ENCODE peak calls at places on chromosome 11, in seven cellular contexts. One of them, this sample, is unnamed.

GRCh38 chr11:85725510-85726258 is 39.7 kb upstream of the CCDC89 start:
- DNase-seq in stimulated activated CD8-positive, alpha-beta memory T cell treated with anti-CD3 and anti-CD28 coated beads, Interleukin-15, amount 100 ng/mL, for 1 hour: no peak
- DNase-seq in stimulated activated naive CD8-positive, alpha-beta T cell treated with anti-CD3 and anti-CD28 coated beads, Interleukin-15, Interleukin-2, amounts not matched to agents 100 U/mL and 50 U/mL, for 24 hours: no peak
- DNase-seq in NCI-H1417: no peak
- DNase-seq in non-pigmented ciliary epithelial cell: peak
- DNase-seq in GF-D8: no peak
- DNase-seq in retina: no peak
- DNase-seq in this sample: no peak

GRCh38 chr11:43547900-43548381 is 132.6 kb upstream of the HSD17B12 start:
- DNase-seq in stimulated activated CD8-positive, alpha-beta memory T cell treated with anti-CD3 and anti-CD28 coated beads, Interleukin-15, amount 100 ng/mL, for 1 hour: no peak
- DNase-seq in non-pigmented ciliary epithelial cell: no peak
- DNase-seq in retina: peak
- DNase-seq in stimulated activated naive CD8-positive, alpha-beta T cell treated with anti-CD3 and anti-CD28 coated beads, Interleukin-15, Interleukin-2, amounts not matched to agents 100 U/mL and 50 U/mL, for 24 hours: no peak
- DNase-seq in NCI-H1417: peak
- DNase-seq in GF-D8: no peak
- DNase-seq in this sample: no peak

GRCh38 chr11:36075053-36075452 is 131.2 kb downstream of the LDLRAD3 start:
- DNase-seq in retina: no peak
- DNase-seq in NCI-H1417: no peak
- DNase-seq in GF-D8: no peak
- DNase-seq in stimulated activated naive CD8-positive, alpha-beta T cell treated with anti-CD3 and anti-CD28 coated beads, Interleukin-15, Interleukin-2, amounts not matched to agents 100 U/mL and 50 U/mL, for 24 hours: no peak
- DNase-seq in stimulated activated CD8-positive, alpha-beta memory T cell treated with anti-CD3 and anti-CD28 coated beads, Interleukin-15, amount 100 ng/mL, for 1 hour: no peak
- DNase-seq in non-pigmented ciliary epithelial cell: peak
- DNase-seq in this sample: no peak

GRCh38 chr11:31295308-31295707 is 74.2 kb downstream of the DCDC1 start:
- DNase-seq in NCI-H1417: no peak
- DNase-seq in stimulated activated CD8-positive, alpha-beta memory T cell treated with anti-CD3 and anti-CD28 coated beads, Interleukin-15, amount 100 ng/mL, for 1 hour: no peak
- DNase-seq in non-pigmented ciliary epithelial cell: no peak
- DNase-seq in GF-D8: no peak
- DNase-seq in stimulated activated naive CD8-positive, alpha-beta T cell treated with anti-CD3 and anti-CD28 coated beads, Interleukin-15, Interleukin-2, amounts not matched to agents 100 U/mL and 50 U/mL, for 24 hours: no peak
- DNase-seq in retina: no peak
- DNase-seq in this sample: no peak

GRCh38 chr11:118939948-118940598 is 14.3 kb upstream of the BCL9L start:
- DNase-seq in stimulated activated CD8-positive, alpha-beta memory T cell treated with anti-CD3 and anti-CD28 coated beads, Interleukin-15, amount 100 ng/mL, for 1 hour: no peak
- DNase-seq in NCI-H1417: no peak
- DNase-seq in retina: peak
- DNase-seq in GF-D8: peak
- DNase-seq in non-pigmented ciliary epithelial cell: no peak
- DNase-seq in stimulated activated naive CD8-positive, alpha-beta T cell treated with anti-CD3 and anti-CD28 coated beads, Interleukin-15, Interleukin-2, amounts not matched to agents 100 U/mL and 50 U/mL, for 24 hours: peak
- DNase-seq in this sample: peak

GRCh38 chr11:12271826-12272366 is 105.5 kb upstream of the PARVA start:
- DNase-seq in GF-D8: no peak
- DNase-seq in stimulated activated naive CD8-positive, alpha-beta T cell treated with anti-CD3 and anti-CD28 coated beads, Interleukin-15, Interleukin-2, amounts not matched to agents 100 U/mL and 50 U/mL, for 24 hours: no peak
- DNase-seq in NCI-H1417: no peak
- DNase-seq in retina: no peak
- DNase-seq in stimulated activated CD8-positive, alpha-beta memory T cell treated with anti-CD3 and anti-CD28 coated beads, Interleukin-15, amount 100 ng/mL, for 1 hour: no peak
- DNase-seq in non-pigmented ciliary epithelial cell: no peak
- DNase-seq in this sample: no peak

GRCh38 chr11:26578998-26579635 is 7.1 kb upstream of the MUC15 start:
- DNase-seq in retina: no peak
- DNase-seq in non-pigmented ciliary epithelial cell: no peak
- DNase-seq in NCI-H1417: no peak
- DNase-seq in stimulated activated naive CD8-positive, alpha-beta T cell treated with anti-CD3 and anti-CD28 coated beads, Interleukin-15, Interleukin-2, amounts not matched to agents 100 U/mL and 50 U/mL, for 24 hours: no peak
- DNase-seq in GF-D8: no peak
- DNase-seq in stimulated activated CD8-positive, alpha-beta memory T cell treated with anti-CD3 and anti-CD28 coated beads, Interleukin-15, amount 100 ng/mL, for 1 hour: no peak
- DNase-seq in this sample: no peak

GRCh38 chr11:131889760-131890620 is 519.6 kb downstream of the NTM start:
- DNase-seq in retina: peak
- DNase-seq in NCI-H1417: peak
- DNase-seq in stimulated activated naive CD8-positive, alpha-beta T cell treated with anti-CD3 and anti-CD28 coated beads, Interleukin-15, Interleukin-2, amounts not matched to agents 100 U/mL and 50 U/mL, for 24 hours: no peak
- DNase-seq in non-pigmented ciliary epithelial cell: no peak
- DNase-seq in GF-D8: no peak
- DNase-seq in stimulated activated CD8-positive, alpha-beta memory T cell treated with anti-CD3 and anti-CD28 coated beads, Interleukin-15, amount 100 ng/mL, for 1 hour: no peak
- DNase-seq in this sample: no peak

GRCh38 chr11:95544095-95544795 is 245.3 kb downstream of the FAM76B start:
- DNase-seq in non-pigmented ciliary epithelial cell: no peak
- DNase-seq in NCI-H1417: no peak
- DNase-seq in stimulated activated naive CD8-positive, alpha-beta T cell treated with anti-CD3 and anti-CD28 coated beads, Interleukin-15, Interleukin-2, amounts not matched to agents 100 U/mL and 50 U/mL, for 24 hours: no peak
- DNase-seq in GF-D8: no peak
- DNase-seq in stimulated activated CD8-positive, alpha-beta memory T cell treated with anti-CD3 and anti-CD28 coated beads, Interleukin-15, amount 100 ng/mL, for 1 hour: no peak
- DNase-seq in retina: no peak
- DNase-seq in this sample: no peak

GRCh38 chr11:64606796-64607380 is 15.9 kb downstream of the SLC22A12 start:
- DNase-seq in stimulated activated CD8-positive, alpha-beta memory T cell treated with anti-CD3 and anti-CD28 coated beads, Interleukin-15, amount 100 ng/mL, for 1 hour: no peak
- DNase-seq in retina: no peak
- DNase-seq in stimulated activated naive CD8-positive, alpha-beta T cell treated with anti-CD3 and anti-CD28 coated beads, Interleukin-15, Interleukin-2, amounts not matched to agents 100 U/mL and 50 U/mL, for 24 hours: no peak
- DNase-seq in NCI-H1417: no peak
- DNase-seq in non-pigmented ciliary epithelial cell: no peak
- DNase-seq in GF-D8: no peak
- DNase-seq in this sample: no peak

GRCh38 chr11:126702987-126703386 is 297.6 kb downstream of the KIRREL3 start:
- DNase-seq in GF-D8: no peak
- DNase-seq in retina: peak
- DNase-seq in non-pigmented ciliary epithelial cell: no peak
- DNase-seq in stimulated activated CD8-positive, alpha-beta memory T cell treated with anti-CD3 and anti-CD28 coated beads, Interleukin-15, amount 100 ng/mL, for 1 hour: no peak
- DNase-seq in stimulated activated naive CD8-positive, alpha-beta T cell treated with anti-CD3 and anti-CD28 coated beads, Interleukin-15, Interleukin-2, amounts not matched to agents 100 U/mL and 50 U/mL, for 24 hours: no peak
- DNase-seq in NCI-H1417: no peak
- DNase-seq in this sample: no peak

GRCh38 chr11:111069076-111069475 is 176.4 kb upstream of the POU2AF2 start:
- DNase-seq in stimulated activated CD8-positive, alpha-beta memory T cell treated with anti-CD3 and anti-CD28 coated beads, Interleukin-15, amount 100 ng/mL, for 1 hour: no peak
- DNase-seq in retina: no peak
- DNase-seq in stimulated activated naive CD8-positive, alpha-beta T cell treated with anti-CD3 and anti-CD28 coated beads, Interleukin-15, Interleukin-2, amounts not matched to agents 100 U/mL and 50 U/mL, for 24 hours: no peak
- DNase-seq in NCI-H1417: no peak
- DNase-seq in GF-D8: no peak
- DNase-seq in non-pigmented ciliary epithelial cell: no peak
- DNase-seq in this sample: no peak